ENCODE peak calls at places on chromosomes 12 and 14, in eight cellular contexts. One of them, this sample, is unnamed.
A peak's percentile ranks its signal among the peaks of the same experiment; 100 is the strongest.

GRCh38 chr12:64273527-64274403 is 51.7 kb upstream of the KICS2 start:
- DNase-seq in adrenal gland: peak; percentile 25
- DNase-seq in CD4-positive, CD25-positive, alpha-beta regulatory T cell: no peak
- DNase-seq in AG04449: no peak
- DNase-seq in endodermal cell: peak; percentile 93
- DNase-seq in foreskin fibroblast: no peak
- DNase-seq in suprapubic skin: no peak
- DNase-seq in fibroblast of pulmonary artery: peak; percentile 38
- DNase-seq in this sample: peak; percentile 70

GRCh38 chr12:34387711-34388635 is 365.7 kb downstream of the ALG10 start:
- DNase-seq in endodermal cell: no peak
- DNase-seq in fibroblast of pulmonary artery: no peak
- DNase-seq in adrenal gland: no peak
- DNase-seq in foreskin fibroblast: no peak
- DNase-seq in AG04449: no peak
- DNase-seq in CD4-positive, CD25-positive, alpha-beta regulatory T cell: no peak
- DNase-seq in suprapubic skin: no peak
- DNase-seq in this sample: no peak

GRCh38 chr12:12645485-12645884 is 33.8 kb downstream of the CREBL2 start:
- DNase-seq in adrenal gland: no peak
- DNase-seq in CD4-positive, CD25-positive, alpha-beta regulatory T cell: peak; percentile 28
- DNase-seq in foreskin fibroblast: no peak
- DNase-seq in AG04449: no peak
- DNase-seq in fibroblast of pulmonary artery: peak; percentile 44
- DNase-seq in suprapubic skin: no peak
- DNase-seq in endodermal cell: peak; percentile 63
- DNase-seq in this sample: peak; percentile 80

GRCh38 chr12:58967551-58967950 is 47.2 kb upstream of the LRIG3 start:
- DNase-seq in foreskin fibroblast: peak; percentile 49
- DNase-seq in endodermal cell: no peak
- DNase-seq in CD4-positive, CD25-positive, alpha-beta regulatory T cell: no peak
- DNase-seq in fibroblast of pulmonary artery: peak; percentile 44
- DNase-seq in adrenal gland: no peak
- DNase-seq in suprapubic skin: no peak
- DNase-seq in AG04449: no peak
- DNase-seq in this sample: no peak

GRCh38 chr14:50599700-50600444 is 39.9 kb downstream of the ATL1 start:
- DNase-seq in fibroblast of pulmonary artery: peak; percentile 69
- DNase-seq in adrenal gland: no peak
- DNase-seq in suprapubic skin: no peak
- DNase-seq in foreskin fibroblast: peak; percentile 39
- DNase-seq in CD4-positive, CD25-positive, alpha-beta regulatory T cell: no peak
- DNase-seq in AG04449: no peak
- DNase-seq in endodermal cell: no peak
- DNase-seq in this sample: peak; percentile 55

GRCh38 chr12:124954771-124955170 is 34.2 kb downstream of the DHX37 start:
- DNase-seq in adrenal gland: no peak
- DNase-seq in CD4-positive, CD25-positive, alpha-beta regulatory T cell: no peak
- DNase-seq in AG04449: no peak
- DNase-seq in suprapubic skin: no peak
- DNase-seq in endodermal cell: no peak
- DNase-seq in foreskin fibroblast: no peak
- DNase-seq in fibroblast of pulmonary artery: no peak
- DNase-seq in this sample: no peak

GRCh38 chr12:480831-481230 is 21.1 kb downstream of the B4GALNT3 start:
- DNase-seq in fibroblast of pulmonary artery: peak; percentile 75
- DNase-seq in CD4-positive, CD25-positive, alpha-beta regulatory T cell: no peak
- DNase-seq in suprapubic skin: no peak
- DNase-seq in adrenal gland: peak; percentile 33
- DNase-seq in endodermal cell: peak; percentile 54
- DNase-seq in foreskin fibroblast: no peak
- DNase-seq in AG04449: no peak
- DNase-seq in this sample: no peak

GRCh38 chr12:57548488-57548887 is 1.4 kb upstream of the KIF5A start:
- DNase-seq in CD4-positive, CD25-positive, alpha-beta regulatory T cell: no peak
- DNase-seq in suprapubic skin: no peak
- DNase-seq in endodermal cell: no peak
- DNase-seq in fibroblast of pulmonary artery: no peak
- DNase-seq in AG04449: no peak
- DNase-seq in adrenal gland: no peak
- DNase-seq in foreskin fibroblast: no peak
- DNase-seq in this sample: no peak

GRCh38 chr12:130909111-130909510 is 37.2 kb downstream of the RAN start:
- DNase-seq in suprapubic skin: no peak
- DNase-seq in adrenal gland: no peak
- DNase-seq in fibroblast of pulmonary artery: no peak
- DNase-seq in CD4-positive, CD25-positive, alpha-beta regulatory T cell: no peak
- DNase-seq in endodermal cell: no peak
- DNase-seq in AG04449: no peak
- DNase-seq in foreskin fibroblast: no peak
- DNase-seq in this sample: no peak

GRCh38 chr12:76028649-76029277 is 2.8 kb downstream of the PHLDA1 start:
- DNase-seq in fibroblast of pulmonary artery: peak; percentile 36
- DNase-seq in suprapubic skin: no peak
- DNase-seq in adrenal gland: no peak
- DNase-seq in AG04449: no peak
- DNase-seq in foreskin fibroblast: no peak
- DNase-seq in CD4-positive, CD25-positive, alpha-beta regulatory T cell: no peak
- DNase-seq in endodermal cell: no peak
- DNase-seq in this sample: no peak

GRCh38 chr14:37320106-37320505 is 122.4 kb downstream of the MIPOL1 start:
- DNase-seq in AG04449: no peak
- DNase-seq in CD4-positive, CD25-positive, alpha-beta regulatory T cell: no peak
- DNase-seq in suprapubic skin: no peak
- DNase-seq in adrenal gland: no peak
- DNase-seq in endodermal cell: no peak
- DNase-seq in foreskin fibroblast: no peak
- DNase-seq in fibroblast of pulmonary artery: peak; percentile 38
- DNase-seq in this sample: no peak

GRCh38 chr12:109934026-109934425 is 34.0 kb downstream of the TCHP start:
- DNase-seq in suprapubic skin: no peak
- DNase-seq in CD4-positive, CD25-positive, alpha-beta regulatory T cell: no peak
- DNase-seq in adrenal gland: no peak
- DNase-seq in AG04449: no peak
- DNase-seq in foreskin fibroblast: no peak
- DNase-seq in fibroblast of pulmonary artery: no peak
- DNase-seq in endodermal cell: no peak
- DNase-seq in this sample: peak; percentile 12

GRCh38 chr14:100738704-100739131 is 12.0 kb downstream of the DLK1 start:
- DNase-seq in fibroblast of pulmonary artery: no peak
- DNase-seq in AG04449: no peak
- DNase-seq in endodermal cell: peak; percentile 41
- DNase-seq in suprapubic skin: peak; percentile 74
- DNase-seq in foreskin fibroblast: no peak
- DNase-seq in CD4-positive, CD25-positive, alpha-beta regulatory T cell: no peak
- DNase-seq in adrenal gland: no peak
- DNase-seq in this sample: no peak

GRCh38 chr12:47949441-47950341 is 13.7 kb upstream of the TMEM106C start:
- DNase-seq in AG04449: peak; percentile 23
- DNase-seq in suprapubic skin: peak; percentile 92
- DNase-seq in foreskin fibroblast: peak; percentile 66
- DNase-seq in endodermal cell: peak; percentile 96
- DNase-seq in CD4-positive, CD25-positive, alpha-beta regulatory T cell: peak; percentile 32
- DNase-seq in fibroblast of pulmonary artery: peak; percentile 80
- DNase-seq in adrenal gland: peak; percentile 89
- DNase-seq in this sample: peak; percentile 59

GRCh38 chr14:102554835-102555819 is 37.3 kb upstream of the RCOR1 start:
- DNase-seq in foreskin fibroblast: no peak
- DNase-seq in endodermal cell: peak; percentile 93
- DNase-seq in adrenal gland: peak; percentile 50
- DNase-seq in AG04449: no peak
- DNase-seq in fibroblast of pulmonary artery: peak; percentile 41
- DNase-seq in suprapubic skin: no peak
- DNase-seq in CD4-positive, CD25-positive, alpha-beta regulatory T cell: peak; percentile 45
- DNase-seq in this sample: peak; percentile 57

DNA sequence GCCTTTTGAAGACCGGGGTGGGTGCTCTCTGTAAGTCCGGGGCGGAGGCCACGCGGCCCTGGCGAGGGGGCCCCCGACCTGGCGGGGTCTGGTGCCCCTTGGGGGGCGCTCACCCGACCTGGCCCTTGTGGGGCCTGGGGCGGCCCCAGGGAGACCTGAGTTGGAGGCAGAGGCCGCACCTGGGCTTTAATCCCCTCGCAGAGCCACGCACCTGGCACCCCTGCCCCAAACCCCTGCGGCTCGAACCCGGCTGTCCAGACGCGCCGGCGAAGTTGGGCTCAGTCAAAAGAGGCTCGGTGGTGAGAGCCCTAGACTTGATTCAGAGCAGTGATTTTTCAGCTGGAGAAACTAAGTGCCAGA is 267 bp downstream of the CFAP251 start:
- DNase-seq in AG04449: no peak
- DNase-seq in endodermal cell: no peak
- DNase-seq in suprapubic skin: no peak
- DNase-seq in fibroblast of pulmonary artery: no peak
- DNase-seq in adrenal gland: no peak
- DNase-seq in CD4-positive, CD25-positive, alpha-beta regulatory T cell: no peak
- DNase-seq in foreskin fibroblast: no peak
- DNase-seq in this sample: no peak
- H3K4me3 ChIP-seq in AG04449: peak overlapping the region; percentile 48
- H3K4me3 ChIP-seq in endodermal cell: peak overlapping the region; percentile 77
- H3K4me3 ChIP-seq in suprapubic skin: peak overlapping the region; percentile 43
- H3K4me3 ChIP-seq in fibroblast of pulmonary artery: no peak overlapping the region
- H3K4me3 ChIP-seq in adrenal gland: no peak overlapping the region
- H3K4me3 ChIP-seq in CD4-positive, CD25-positive, alpha-beta regulatory T cell: no peak overlapping the region
- H3K4me3 ChIP-seq in foreskin fibroblast: peak overlapping the region; percentile 48
- H3K4me3 ChIP-seq in this sample: peak overlapping the region; percentile 50

GRCh38 chr14:96980835-96981234 is 183.7 kb downstream of the VRK1 start:
- DNase-seq in fibroblast of pulmonary artery: no peak
- DNase-seq in AG04449: no peak
- DNase-seq in adrenal gland: no peak
- DNase-seq in foreskin fibroblast: no peak
- DNase-seq in endodermal cell: no peak
- DNase-seq in CD4-positive, CD25-positive, alpha-beta regulatory T cell: no peak
- DNase-seq in suprapubic skin: no peak
- DNase-seq in this sample: no peak
- H3K4me3 ChIP-seq in fibroblast of pulmonary artery: no peak overlapping the region
- H3K4me3 ChIP-seq in AG04449: no peak overlapping the region
- H3K4me3 ChIP-seq in adrenal gland: no peak overlapping the region
- H3K4me3 ChIP-seq in foreskin fibroblast: no peak overlapping the region
- H3K4me3 ChIP-seq in endodermal cell: no peak overlapping the region
- H3K4me3 ChIP-seq in CD4-positive, CD25-positive, alpha-beta regulatory T cell: no peak overlapping the region
- H3K4me3 ChIP-seq in suprapubic skin: no peak overlapping the region
- H3K4me3 ChIP-seq in this sample: no peak overlapping the region

DNA sequence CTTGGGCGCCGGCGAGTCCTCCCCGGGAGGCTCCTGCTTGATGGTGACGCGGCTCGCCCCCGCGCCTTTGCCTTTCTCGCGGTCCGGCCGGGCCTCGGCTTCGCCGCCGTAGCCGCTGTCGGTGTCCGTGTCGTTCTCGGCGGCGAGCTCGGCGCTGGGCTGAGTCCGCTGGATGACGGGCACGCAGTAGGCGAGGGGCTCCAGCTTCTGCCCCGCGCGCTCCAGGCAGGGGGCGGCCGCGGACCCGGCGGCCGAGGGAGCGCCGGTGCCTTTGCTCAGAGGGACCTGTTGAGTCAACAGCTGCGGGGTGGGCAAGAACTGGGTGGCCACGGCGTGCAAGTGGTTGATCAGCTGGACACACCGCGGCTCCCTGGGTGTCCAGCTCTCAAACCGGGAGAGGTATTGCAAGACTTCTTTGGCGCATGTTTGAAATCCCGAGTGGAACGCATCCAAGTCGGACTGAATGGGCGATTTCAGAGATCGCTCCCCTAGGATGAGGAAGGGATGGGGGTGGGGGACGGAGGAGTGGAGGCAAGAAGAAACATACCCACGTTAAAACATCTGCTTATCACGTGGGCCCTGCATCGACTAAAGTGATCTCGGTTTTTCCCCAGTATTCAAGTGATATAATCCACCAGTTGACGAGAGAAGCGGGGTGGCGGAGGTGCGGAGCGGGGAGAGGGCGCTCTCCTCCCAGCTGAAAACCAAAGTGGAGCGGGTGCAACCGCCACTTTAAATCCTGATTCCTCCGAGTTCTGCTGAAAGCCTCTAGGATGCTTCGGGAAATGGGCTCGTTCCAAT is 2.0 kb downstream of the BHLHE41 start:
- DNase-seq in AG04449: no peak
- DNase-seq in CD4-positive, CD25-positive, alpha-beta regulatory T cell: no peak
- DNase-seq in endodermal cell: peak; percentile 80
- DNase-seq in adrenal gland: peak; percentile 68
- DNase-seq in fibroblast of pulmonary artery: peak; percentile 82
- DNase-seq in foreskin fibroblast: peak; percentile 78
- DNase-seq in suprapubic skin: peak; percentile 83
- DNase-seq in this sample: peak; percentile 39
- H3K4me3 ChIP-seq in AG04449: peak overlapping the region; percentile 69
- H3K4me3 ChIP-seq in CD4-positive, CD25-positive, alpha-beta regulatory T cell: peak overlapping the region; percentile 32
- H3K4me3 ChIP-seq in endodermal cell: peak overlapping the region; percentile 80
- H3K4me3 ChIP-seq in adrenal gland: no peak overlapping the region
- H3K4me3 ChIP-seq in fibroblast of pulmonary artery: peak overlapping the region; percentile 71
- H3K4me3 ChIP-seq in foreskin fibroblast: peak overlapping the region; percentile 70
- H3K4me3 ChIP-seq in suprapubic skin: peak overlapping the region; percentile 75
- H3K4me3 ChIP-seq in this sample: peak overlapping the region; percentile 34

DNA sequence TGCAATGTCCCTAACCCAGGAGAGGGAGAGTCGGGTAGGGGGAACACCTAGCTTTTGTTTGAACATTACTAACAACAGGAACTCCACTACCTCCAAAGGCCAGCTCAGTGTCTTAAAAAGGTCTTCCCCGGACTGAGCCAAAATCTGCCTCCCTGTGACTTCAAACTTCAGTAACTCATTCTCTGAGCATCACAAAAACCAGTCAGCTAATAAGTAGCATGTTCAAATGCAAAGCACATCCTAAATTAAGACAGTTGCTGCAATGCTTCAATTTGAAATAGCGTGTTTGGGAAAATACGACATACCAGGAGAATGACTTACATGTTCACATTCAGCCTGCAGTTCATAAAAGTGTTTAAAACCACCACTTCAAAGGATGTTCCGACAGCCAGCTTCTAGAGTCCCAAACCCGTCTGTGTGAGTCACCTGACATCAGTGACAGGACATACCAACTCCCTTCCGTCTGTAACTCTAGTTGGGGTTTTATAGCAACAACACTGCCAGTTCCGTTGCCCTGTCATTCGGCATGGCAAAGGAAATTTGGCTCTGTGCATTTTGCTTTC is 13.0 kb downstream of the ZFP36L1 start:
- DNase-seq in CD4-positive, CD25-positive, alpha-beta regulatory T cell: peak; percentile 60
- DNase-seq in AG04449: peak; percentile 82
- DNase-seq in adrenal gland: peak; percentile 12
- DNase-seq in endodermal cell: peak; percentile 37
- DNase-seq in suprapubic skin: peak; percentile 48
- DNase-seq in fibroblast of pulmonary artery: peak; percentile 69
- DNase-seq in foreskin fibroblast: peak; percentile 99
- DNase-seq in this sample: no peak
- H3K4me3 ChIP-seq in CD4-positive, CD25-positive, alpha-beta regulatory T cell: peak overlapping the region; percentile 88
- H3K4me3 ChIP-seq in AG04449: peak overlapping the region; percentile 16
- H3K4me3 ChIP-seq in adrenal gland: no peak overlapping the region
- H3K4me3 ChIP-seq in endodermal cell: no peak overlapping the region
- H3K4me3 ChIP-seq in suprapubic skin: no peak overlapping the region
- H3K4me3 ChIP-seq in fibroblast of pulmonary artery: no peak overlapping the region
- H3K4me3 ChIP-seq in foreskin fibroblast: no peak overlapping the region
- H3K4me3 ChIP-seq in this sample: no peak overlapping the region

GRCh38 chr14:99273025-99273723 is 1.2 kb upstream of the BCL11B start:
- DNase-seq in foreskin fibroblast: no peak
- DNase-seq in fibroblast of pulmonary artery: no peak
- DNase-seq in adrenal gland: peak; percentile 20
- DNase-seq in AG04449: no peak
- DNase-seq in endodermal cell: peak; percentile 94
- DNase-seq in CD4-positive, CD25-positive, alpha-beta regulatory T cell: no peak
- DNase-seq in suprapubic skin: peak; percentile 83
- DNase-seq in this sample: no peak
- H3K4me3 ChIP-seq in foreskin fibroblast: no peak overlapping the region
- H3K4me3 ChIP-seq in fibroblast of pulmonary artery: no peak overlapping the region
- H3K4me3 ChIP-seq in adrenal gland: no peak overlapping the region
- H3K4me3 ChIP-seq in AG04449: no peak overlapping the region
- H3K4me3 ChIP-seq in endodermal cell: peak overlapping the region; percentile 92
- H3K4me3 ChIP-seq in CD4-positive, CD25-positive, alpha-beta regulatory T cell: peak overlapping the region; percentile 75
- H3K4me3 ChIP-seq in suprapubic skin: peak overlapping the region; percentile 84
- H3K4me3 ChIP-seq in this sample: peak overlapping the region; percentile 7

GRCh38 chr14:104826858-104827172 is 25.9 kb downstream of the ZBTB42 start:
- DNase-seq in foreskin fibroblast: no peak
- DNase-seq in AG04449: no peak
- DNase-seq in CD4-positive, CD25-positive, alpha-beta regulatory T cell: no peak
- DNase-seq in suprapubic skin: no peak
- DNase-seq in endodermal cell: no peak
- DNase-seq in fibroblast of pulmonary artery: no peak
- DNase-seq in adrenal gland: no peak
- DNase-seq in this sample: no peak
- H3K4me3 ChIP-seq in foreskin fibroblast: peak overlapping the region; percentile 60
- H3K4me3 ChIP-seq in AG04449: peak overlapping the region; percentile 63
- H3K4me3 ChIP-seq in CD4-positive, CD25-positive, alpha-beta regulatory T cell: no peak overlapping the region
- H3K4me3 ChIP-seq in suprapubic skin: peak overlapping the region; percentile 71
- H3K4me3 ChIP-seq in endodermal cell: peak overlapping the region; percentile 77
- H3K4me3 ChIP-seq in fibroblast of pulmonary artery: peak overlapping the region; percentile 49
- H3K4me3 ChIP-seq in adrenal gland: no peak overlapping the region
- H3K4me3 ChIP-seq in this sample: no peak overlapping the region